ENCODE peak calls at places on chromosomes 6 and 20, in four cellular contexts. Y is hepatocyte, A is OCI-LY7, H is SK-N-SH. G is an unnamed sample.
A peak's percentile ranks its signal among the peaks of the same experiment; 100 is the strongest.

GRCh38 chr20:17505664-17506517 is 25.3 kb downstream of the BFSP1 start:
- DNase-seq in Y (no peak), A (no peak), H (no peak), G (peak; percentile 61)

GRCh38 chr6:156963712-156964700 is 186.8 kb downstream of the ARID1B start:
- DNase-seq in Y (peak; percentile 26), A (peak; percentile 34), H (no peak), G (peak; percentile 83)

GRCh38 chr6:147207351-147207750 is 3.1 kb downstream of the STXBP5 start:
- DNase-seq in Y (no peak), A (no peak), H (no peak), G (no peak)

GRCh38 chr6:167968091-167968490 is 29.4 kb upstream of the KIF25 start:
- DNase-seq in Y (no peak), A (peak; percentile 37), H (peak; percentile 55), G (no peak)

GRCh38 chr6:107046316-107046715 is 18.3 kb downstream of the MTRES1 start:
- DNase-seq in Y (no peak), A (no peak), H (peak; percentile 61), G (no peak)

GRCh38 chr6:24492475-24492874 is 2.3 kb upstream of the ALDH5A1 start:
- DNase-seq in Y (peak; percentile 17), A (peak; percentile 70), H (no peak), G (peak; percentile 16)

GRCh38 chr6:11538799-11539468 is 1.4 kb downstream of the TMEM170B start:
- DNase-seq in Y (no peak), A (peak; percentile 11), H (no peak), G (no peak)

GRCh38 chr6:138682722-138683521 is 90.6 kb upstream of the CCDC28A start:
- DNase-seq in Y (no peak), A (no peak), H (no peak), G (peak; percentile 82)

GRCh38 chr6:14079433-14079832 is 38.1 kb upstream of the CD83 start:
- DNase-seq in Y (no peak), A (no peak), H (no peak), G (no peak)

GRCh38 chr20:24838551-24839530 is 110.2 kb upstream of the CST7 start:
- DNase-seq in Y (no peak), A (no peak), H (no peak), G (peak; percentile 7)

GRCh38 chr6:112254921-112255320 is 554 bp upstream of the LAMA4 start:
- DNase-seq in Y (no peak), A (no peak), H (no peak), G (no peak)

GRCh38 chr20:48400009-48400408 is 427.8 kb downstream of the PREX1 start:
- DNase-seq in Y (no peak), A (no peak), H (no peak), G (no peak)

GRCh38 chr20:53292347-53292746 is 301.3 kb downstream of the ZNF217 start:
- DNase-seq in Y (no peak), A (no peak), H (no peak), G (no peak)

GRCh38 chr20:38315290-38315966 is 11.5 kb downstream of the BPI start:
- DNase-seq in Y (no peak), A (no peak), H (peak; percentile 32), G (peak; percentile 37)

GRCh38 chr6:167699141-167700036 is 127.3 kb upstream of the AFDN start:
- DNase-seq in Y (peak; percentile 52), A (peak; percentile 81), H (no peak), G (peak; percentile 29)

GRCh38 chr20:10563935-10564492 is 109.8 kb downstream of the JAG1 start:
- DNase-seq in Y (no peak), A (no peak), H (no peak), G (no peak)

GRCh38 chr6:125943528-125944433 is 12.8 kb upstream of the HINT3 start:
- DNase-seq in Y (no peak), A (no peak), H (no peak), G (no peak)

GRCh38 chr6:106119526-106119925 is 33.4 kb downstream of the PRDM1 start:
- DNase-seq in Y (peak; percentile 77), A (no peak), H (no peak), G (no peak)

GRCh38 chr6:21005816-21006553 is 471.7 kb downstream of the CDKAL1 start:
- DNase-seq in Y (peak; percentile 60), A (no peak), H (peak; percentile 51), G (peak; percentile 90)

GRCh38 chr6:119077643-119078448 is 618 bp downstream of the FAM184A start:
- DNase-seq in Y (peak; percentile 67), A (no peak), H (peak; percentile 75), G (peak; percentile 19)

GRCh38 chr6:43629505-43630300 is 639 bp upstream of the GTPBP2 start:
- DNase-seq in Y (peak; percentile 98), A (peak; percentile 99), H (peak; percentile 93), G (peak; percentile 97)

GRCh38 chr6:39812853-39813533 is 20.8 kb downstream of the DAAM2 start:
- DNase-seq in Y (no peak), A (peak; percentile 92), H (no peak), G (peak; percentile 75)

GRCh38 chr6:154457881-154458284 is 52.6 kb downstream of the CNKSR3 start:
- DNase-seq in Y (no peak), A (no peak), H (no peak), G (no peak)

GRCh38 chr6:6650839-6651238 is 62.3 kb downstream of the LY86 start:
- DNase-seq in Y (no peak), A (no peak), H (no peak), G (no peak)

GRCh38 chr20:62623488-62624324 is 18.6 kb upstream of the SLCO4A1 start:
- DNase-seq in Y (peak; percentile 97), A (peak; percentile 95), H (peak; percentile 93), G (peak; percentile 80)

GRCh38 chr6:119110601-119111548 is 32.4 kb upstream of the FAM184A start:
- DNase-seq in Y (peak; percentile 71), A (peak; percentile 54), H (peak; percentile 49), G (peak; percentile 69)

GRCh38 chr20:25457886-25458680 is 50.6 kb downstream of the GINS1 start:
- DNase-seq in Y (no peak), A (no peak), H (no peak), G (no peak)

GRCh38 chr20:17010181-17010580 is 216.7 kb upstream of the PCSK2 start:
- DNase-seq in Y (no peak), A (no peak), H (no peak), G (no peak)

GRCh38 chr20:54680872-54681297 is 205.5 kb downstream of the DOK5 start:
- DNase-seq in Y (peak; percentile 73), A (peak; percentile 42), H (peak; percentile 37), G (peak; percentile 51)

GRCh38 chr6:125808060-125808459 is 17.3 kb downstream of the NCOA7 start:
- DNase-seq in Y (no peak), A (no peak), H (no peak), G (no peak)

GRCh38 chr6:83546636-83547035 is 34.3 kb downstream of the PRSS35 start:
- DNase-seq in Y (peak; percentile 9), A (no peak), H (no peak), G (no peak)

GRCh38 chr6:111625511-111626331 is 20.0 kb upstream of the TRAF3IP2 start:
- DNase-seq in Y (no peak), A (no peak), H (peak; percentile 52), G (peak; percentile 87)

GRCh38 chr6:170128811-170129681 is 161.8 kb downstream of the DLL1 start:
- DNase-seq in Y (peak; percentile 2), A (no peak), H (no peak), G (no peak)

GRCh38 chr20:25049261-25050060 is 8.5 kb downstream of the ACSS1 start:
- DNase-seq in Y (no peak), A (no peak), H (no peak), G (no peak)

GRCh38 chr20:19850190-19850533 is 92.1 kb downstream of the RIN2 start:
- DNase-seq in Y (peak; percentile 51), A (no peak), H (peak; percentile 36), G (no peak)

GRCh38 chr6:154482858-154483257 is 27.6 kb downstream of the CNKSR3 start:
- DNase-seq in Y (no peak), A (no peak), H (peak; percentile 23), G (no peak)

GRCh38 chr6:99590728-99591672 is 15.6 kb upstream of the PRDM13 start:
- DNase-seq in Y (peak; percentile 20), A (no peak), H (peak; percentile 48), G (no peak)

DNA sequence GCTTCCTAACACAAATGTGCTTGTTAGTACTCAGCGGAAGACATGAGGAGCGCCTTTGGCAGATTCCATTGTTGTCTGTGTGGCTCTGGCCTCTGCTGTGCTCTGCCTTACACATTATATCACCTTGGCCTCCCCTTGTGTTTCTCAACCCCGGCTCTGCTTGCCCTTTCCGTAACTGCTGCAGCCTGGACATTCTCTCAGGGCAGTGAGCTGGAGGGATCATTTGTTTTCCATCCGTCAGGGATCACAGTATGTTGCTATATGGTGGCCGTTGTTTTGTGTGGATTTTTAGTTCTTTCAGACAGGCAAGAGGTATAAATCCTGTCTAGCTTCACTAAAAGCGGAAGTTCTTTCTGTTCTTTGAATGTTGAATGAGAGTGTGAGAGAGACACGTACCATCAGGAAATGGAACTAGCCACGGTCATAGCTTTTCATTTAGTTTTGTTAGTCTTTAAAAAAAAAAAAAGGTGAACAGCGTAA is 175.1 kb downstream of the JARID2 start:
- DNase-seq in Y (no peak), A (peak; percentile 62), H (no peak), G (no peak)
- H3K4me2 ChIP-seq in Y (no peak overlapping the region), A (peak overlapping the region; percentile 30), H (no peak overlapping the region), G (no peak overlapping the region)

GRCh38 chr20:50520222-50520877 is 10.2 kb downstream of the PTPN1 start:
- DNase-seq in Y (no peak), A (no peak), H (no peak), G (no peak)
- H3K27ac ChIP-seq in Y (peak overlapping the region; percentile 61), A (no peak overlapping the region), H (no peak overlapping the region), G (no peak overlapping the region)

GRCh38 chr6:74755748-74756147 is 450.1 kb downstream of the COL12A1 start:
- DNase-seq in Y (no peak), A (no peak), H (no peak), G (no peak)

GRCh38 chr6:74753883-74754600 is 451.8 kb downstream of the COL12A1 start:
- DNase-seq in Y (no peak), A (no peak), H (no peak), G (no peak)

GRCh38 chr6:74749211-74750142 is 456.4 kb downstream of the COL12A1 start:
- DNase-seq in Y (no peak), A (no peak), H (no peak), G (peak; percentile 31)

GRCh38 chr6:74755196-74755595 is 450.7 kb downstream of the COL12A1 start:
- DNase-seq in Y (no peak), A (no peak), H (no peak), G (no peak)

GRCh38 chr6:74752303-74752702 is 453.6 kb downstream of the COL12A1 start:
- DNase-seq in Y (no peak), A (no peak), H (no peak), G (no peak)
- TF ChIP-seq CTCF in Y (no peak), A (peak; percentile 29), H (peak; percentile 17), G (peak; percentile 17)

DNA sequence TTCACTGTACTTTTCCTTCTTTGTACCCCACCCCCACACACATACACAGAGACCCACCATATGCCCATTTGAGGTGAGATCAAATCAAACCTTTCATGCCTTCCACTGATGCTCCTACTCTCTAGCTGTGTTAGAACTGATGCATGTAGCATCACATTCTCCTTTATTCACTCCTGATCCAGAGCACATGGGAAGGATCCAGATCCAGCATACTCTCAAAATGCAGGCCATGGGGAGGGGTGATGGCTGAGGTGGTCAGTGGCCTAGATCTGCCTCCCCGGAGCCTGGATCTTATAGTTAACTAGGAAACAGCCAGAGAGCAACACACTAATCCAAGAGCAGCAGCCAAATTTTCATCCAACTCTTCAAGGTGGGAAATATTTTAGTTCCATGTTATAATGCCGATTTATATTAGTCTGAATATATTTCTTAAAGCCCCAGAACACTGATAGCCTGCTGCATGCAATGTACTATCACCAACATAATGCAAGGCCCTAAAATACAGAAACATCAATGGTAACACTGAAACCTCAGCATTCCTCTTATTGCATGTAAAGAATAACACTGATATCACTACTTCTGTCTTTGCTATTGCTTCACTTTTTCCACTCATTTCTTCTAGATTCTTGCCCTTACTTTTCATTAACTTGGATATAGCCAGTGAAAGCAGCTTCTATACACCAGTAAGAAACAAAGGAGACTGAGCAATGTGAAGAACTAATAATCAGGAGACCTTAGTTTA is 126.8 kb upstream of the BEND6 start:
- DNase-seq in Y (no peak), A (no peak), H (no peak), G (peak; percentile 45)
- H3K4me2 ChIP-seq in Y (no peak overlapping the region), A (no peak overlapping the region), H (no peak overlapping the region), G (no peak overlapping the region)

G was measured in fibroblast of lung.